ENCODE peak calls at places on chromosome 9, in seven cellular contexts. J is foreskin fibroblast, H is tibial nerve, Y is ovary, Q is endothelial cell, D is neural progenitor cell, X is cardiac muscle cell. W is an unnamed sample.

GRCh38 chr9:23830949-23831730 is 5.1 kb upstream of the ELAVL2 start:
- DNase-seq in J (no peak), H (no peak), Y (no peak), Q (peak), D (peak), X (no peak), W (peak)

GRCh38 chr9:133119039-133119438 is 2.0 kb downstream of the RALGDS start:
- DNase-seq in J (no peak), H (no peak), Y (no peak), Q (peak), D (no peak), X (no peak), W (no peak)

GRCh38 chr9:112790231-112790774 is 39.7 kb downstream of the SNX30 start:
- DNase-seq in J (no peak), H (no peak), Y (no peak), Q (no peak), D (no peak), X (no peak), W (no peak)

GRCh38 chr9:115730396-115730795 is 423.2 kb upstream of the PAPPA start:
- DNase-seq in J (peak), H (no peak), Y (no peak), Q (no peak), D (no peak), X (no peak), W (no peak)

GRCh38 chr9:90838098-90838497 is 36.5 kb downstream of the SYK start:
- DNase-seq in J (no peak), H (no peak), Y (no peak), Q (no peak), D (no peak), X (no peak), W (no peak)

GRCh38 chr9:116154334-116154975 is 864 bp downstream of the PAPPA start:
- DNase-seq in J (peak), H (no peak), Y (peak), Q (peak), D (peak), X (peak), W (peak)

GRCh38 chr9:137198051-137198747 is 2.3 kb downstream of the TPRN start:
- DNase-seq in J (no peak), H (no peak), Y (no peak), Q (no peak), D (no peak), X (no peak), W (no peak)

GRCh38 chr9:133526721-133527321 is 2.1 kb upstream of the MYMK start:
- DNase-seq in J (no peak), H (no peak), Y (no peak), Q (no peak), D (no peak), X (no peak), W (peak)

GRCh38 chr9:81522721-81523551 is 166.4 kb downstream of the TLE1 start:
- DNase-seq in J (peak), H (no peak), Y (no peak), Q (no peak), D (peak), X (peak), W (no peak)

GRCh38 chr9:127122176-127123151 is at the start of gene ANGPTL2:
- DNase-seq in J (peak), H (peak), Y (peak), Q (peak), D (peak), X (peak), W (peak)

GRCh38 chr9:133732351-133733073 is 5.6 kb downstream of the SARDH start:
- DNase-seq in J (no peak), H (no peak), Y (no peak), Q (no peak), D (peak), X (no peak), W (no peak)

DNA sequence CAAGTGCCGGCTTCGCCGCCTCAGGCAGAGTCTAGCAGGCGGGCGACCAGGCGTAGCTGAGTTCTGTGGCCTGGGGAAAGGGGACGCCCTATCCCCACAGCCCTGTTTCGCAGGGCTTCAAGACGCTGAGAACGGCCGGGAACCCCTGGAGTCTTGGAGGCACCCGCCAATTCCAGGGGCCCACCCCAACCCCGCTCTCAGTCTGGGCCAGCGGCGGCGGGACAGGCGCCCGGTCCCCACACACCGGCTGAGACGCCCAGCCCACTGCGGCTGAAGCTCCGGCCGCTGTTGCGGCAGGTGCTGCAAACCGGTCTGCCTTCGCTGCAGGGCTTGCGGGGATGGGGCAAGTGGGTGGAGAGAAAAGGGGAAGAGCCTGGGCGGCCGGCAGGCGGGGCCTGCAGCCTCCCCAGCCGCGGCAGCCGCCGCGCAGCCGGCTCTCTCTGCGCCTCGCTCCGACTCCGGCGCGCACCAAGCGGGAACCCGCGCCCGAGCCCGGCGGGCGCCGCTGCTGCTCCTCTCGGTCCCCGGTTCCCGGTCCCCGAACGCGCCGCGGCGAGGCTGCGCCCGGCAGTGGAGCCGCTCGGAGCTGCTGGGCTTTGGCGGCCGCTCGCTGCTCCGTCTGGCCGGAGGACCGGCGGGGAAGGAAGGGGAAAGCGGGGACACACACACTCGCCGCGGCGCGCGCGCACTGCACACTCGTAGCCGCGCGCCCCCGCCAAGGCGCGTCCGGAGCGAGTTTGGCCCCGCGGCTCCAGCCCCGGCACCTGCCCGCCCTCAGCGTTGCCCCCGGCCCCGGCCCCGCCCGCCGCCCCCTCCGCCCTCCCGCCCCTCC is at the start of gene PIP5K1B:
- DNase-seq in J (peak), H (no peak), Y (no peak), Q (peak), D (peak), X (peak), W (peak)
- TF ChIP-seq CTCF in J (no peak), H (no peak), Y (no peak), Q (no peak), D (no peak), X (no peak), W (no peak)

GRCh38 chr9:101478906-101479305 is 43.3 kb upstream of the ALDOB start:
- DNase-seq in J (no peak), H (no peak), Y (no peak), Q (no peak), D (no peak), X (no peak), W (no peak)

GRCh38 chr9:101477214-101477613 is 41.6 kb upstream of the ALDOB start:
- DNase-seq in J (no peak), H (no peak), Y (no peak), Q (no peak), D (no peak), X (no peak), W (no peak)

GRCh38 chr9:101477736-101478135 is 42.2 kb upstream of the ALDOB start:
- DNase-seq in J (peak), H (no peak), Y (peak), Q (no peak), D (no peak), X (no peak), W (no peak)

GRCh38 chr9:101479337-101480045 is 43.9 kb upstream of the ALDOB start:
- DNase-seq in J (no peak), H (no peak), Y (no peak), Q (no peak), D (no peak), X (no peak), W (no peak)

DNA sequence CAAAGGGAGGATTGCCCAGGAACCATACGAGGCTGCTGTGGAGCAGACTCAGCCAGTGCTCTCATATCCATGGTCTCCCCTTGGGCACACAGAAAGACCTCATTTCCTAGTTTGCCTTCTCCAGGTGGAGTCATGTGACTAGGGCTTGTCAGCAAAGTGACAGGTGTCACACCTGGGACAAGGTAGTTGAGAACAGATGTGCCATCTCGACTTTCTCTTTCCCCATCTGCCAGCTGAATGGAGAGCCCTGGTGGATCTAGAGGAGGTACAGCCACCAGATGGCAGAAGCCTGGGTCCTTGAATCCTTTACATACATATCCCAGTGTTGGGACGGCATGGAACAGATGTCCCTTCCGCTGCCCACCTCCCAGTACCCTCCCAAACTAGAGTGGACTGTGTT is 42.9 kb upstream of the ALDOB start:
- DNase-seq in J (no peak), H (no peak), Y (no peak), Q (no peak), D (no peak), X (no peak), W (no peak)
- TF ChIP-seq CTCF in J (no peak), H (no peak), Y (no peak), Q (no peak), D (no peak), X (no peak), W (no peak)

DNA sequence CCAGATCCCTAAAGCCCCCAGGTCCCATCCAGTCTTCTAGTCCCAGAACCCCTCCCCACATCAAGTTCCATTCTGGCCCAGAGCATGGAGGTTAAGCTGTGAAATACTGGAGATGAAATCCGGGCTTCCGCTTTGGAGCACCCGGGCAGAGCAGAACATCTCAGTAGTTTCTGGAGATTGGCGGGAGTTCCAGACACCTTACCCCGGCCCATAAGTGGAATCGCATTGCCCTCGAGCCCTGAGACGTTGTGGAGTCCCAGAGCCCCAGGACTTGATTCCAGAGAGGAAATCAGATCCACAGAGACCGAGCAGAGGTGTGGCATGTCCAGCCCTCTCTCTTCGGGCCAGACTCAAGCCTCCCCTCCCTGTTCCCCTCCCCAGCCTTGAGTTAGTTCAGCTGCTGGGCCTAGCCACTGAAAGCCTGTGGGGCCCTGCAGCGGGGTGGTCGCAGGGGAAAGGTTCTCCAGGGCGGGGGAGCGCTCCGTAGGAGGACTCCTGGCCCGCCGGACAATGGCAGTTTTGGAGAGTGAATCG is 937 bp upstream of the PAX5 start:
- DNase-seq in J (no peak), H (no peak), Y (no peak), Q (no peak), D (peak), X (no peak), W (peak)
- TF ChIP-seq CTCF in J (no peak), H (no peak), Y (no peak), Q (no peak), D (peak), X (no peak), W (no peak)

GRCh38 chr9:98410185-98410697 is 154.8 kb upstream of the TBC1D2 start:
- DNase-seq in J (peak), H (no peak), Y (no peak), Q (peak), D (peak), X (peak), W (peak)
- TF ChIP-seq CTCF in J (peak), H (no peak), Y (no peak), Q (no peak), D (no peak), X (peak), W (no peak)

W was measured in nephron progenitor cell.